ENCODE peak calls at places on chromosomes 3 and 15, in eight cellular contexts. Y is dorsolateral prefrontal cortex; A is Peyer's patch; T is GM12878; L is CD8-positive, alpha-beta T cell; H is psoas muscle; O is uterus; S is OCI-LY7. C is an unnamed sample.

GRCh38 chr3:176562381-176562780 is 634.9 kb downstream of the TBL1XR1 start:
- DNase-seq in Y (no peak), A (no peak), T (no peak), L (no peak), H (no peak), O (no peak), S (no peak), C (no peak)

GRCh38 chr3:175664911-175665310 is 805.8 kb downstream of the NAALADL2 start:
- DNase-seq in Y (no peak), A (no peak), T (no peak), L (no peak), H (no peak), O (no peak), S (no peak), C (no peak)

GRCh38 chr15:75736256-75736655 is 23.6 kb upstream of the CSPG4 start:
- DNase-seq in Y (no peak), A (no peak), T (no peak), L (no peak), H (no peak), O (no peak), S (no peak), C (no peak)

GRCh38 chr15:90358124-90359033 is 6.3 kb downstream of the ZNF774 start:
- DNase-seq in Y (no peak), A (no peak), T (no peak), L (no peak), H (no peak), O (no peak), S (no peak), C (peak)

GRCh38 chr3:6861989-6862879 is 1.3 kb downstream of the GRM7 start:
- DNase-seq in Y (no peak), A (no peak), T (no peak), L (no peak), H (no peak), O (no peak), S (no peak), C (no peak)

GRCh38 chr15:89419370-89419984 is 76.9 kb downstream of the RHCG start:
- DNase-seq in Y (no peak), A (no peak), T (no peak), L (no peak), H (peak), O (peak), S (peak), C (peak)

GRCh38 chr3:116669576-116669975 is 40.0 kb upstream of the TUSC7 start:
- DNase-seq in Y (no peak), A (no peak), T (no peak), L (no peak), H (no peak), O (no peak), S (no peak), C (no peak)

GRCh38 chr3:131530374-131530773 is 27.6 kb upstream of the MRPL3 start:
- DNase-seq in Y (no peak), A (no peak), T (no peak), L (no peak), H (no peak), O (no peak), S (no peak), C (no peak)

GRCh38 chr3:148175215-148175614 is 522.5 kb upstream of the AGTR1 start:
- DNase-seq in Y (no peak), A (no peak), T (no peak), L (no peak), H (no peak), O (no peak), S (no peak), C (no peak)

GRCh38 chr15:86855962-86856361 is 776.3 kb downstream of the AGBL1 start:
- DNase-seq in Y (no peak), A (no peak), T (no peak), L (no peak), H (no peak), O (no peak), S (no peak), C (no peak)

GRCh38 chr3:72549819-72550581 is 298.2 kb downstream of the SHQ1 start:
- DNase-seq in Y (no peak), A (no peak), T (no peak), L (peak), H (no peak), O (no peak), S (no peak), C (no peak)

GRCh38 chr15:62896969-62897486 is 145.5 kb upstream of the TPM1 start:
- DNase-seq in Y (no peak), A (peak), T (no peak), L (no peak), H (peak), O (peak), S (no peak), C (peak)

GRCh38 chr15:92821491-92822116 is 78.5 kb upstream of the CHD2 start:
- DNase-seq in Y (no peak), A (no peak), T (no peak), L (no peak), H (no peak), O (no peak), S (no peak), C (no peak)

GRCh38 chr3:21747376-21747775 is 3.6 kb downstream of the ZNF385D start:
- DNase-seq in Y (no peak), A (no peak), T (no peak), L (no peak), H (no peak), O (no peak), S (no peak), C (no peak)

GRCh38 chr3:69090021-69090420 is 5.3 kb downstream of the ARL6IP5 start:
- DNase-seq in Y (no peak), A (no peak), T (no peak), L (no peak), H (no peak), O (no peak), S (no peak), C (peak)

GRCh38 chr3:188583476-188584161 is 429.7 kb downstream of the LPP start:
- DNase-seq in Y (no peak), A (peak), T (no peak), L (no peak), H (no peak), O (no peak), S (peak), C (no peak)

GRCh38 chr3:124767691-124768090 is 37.4 kb downstream of the UMPS start:
- DNase-seq in Y (no peak), A (no peak), T (no peak), L (no peak), H (peak), O (no peak), S (no peak), C (no peak)

GRCh38 chr3:124767259-124767658 is 37.0 kb downstream of the UMPS start:
- DNase-seq in Y (no peak), A (no peak), T (no peak), L (no peak), H (peak), O (no peak), S (no peak), C (no peak)

GRCh38 chr3:124769462-124769861 is 39.2 kb downstream of the UMPS start:
- DNase-seq in Y (no peak), A (no peak), T (no peak), L (no peak), H (peak), O (no peak), S (no peak), C (no peak)

GRCh38 chr3:124770341-124771082 is 40.3 kb downstream of the UMPS start:
- DNase-seq in Y (peak), A (no peak), T (no peak), L (no peak), H (peak), O (peak), S (no peak), C (no peak)

DNA sequence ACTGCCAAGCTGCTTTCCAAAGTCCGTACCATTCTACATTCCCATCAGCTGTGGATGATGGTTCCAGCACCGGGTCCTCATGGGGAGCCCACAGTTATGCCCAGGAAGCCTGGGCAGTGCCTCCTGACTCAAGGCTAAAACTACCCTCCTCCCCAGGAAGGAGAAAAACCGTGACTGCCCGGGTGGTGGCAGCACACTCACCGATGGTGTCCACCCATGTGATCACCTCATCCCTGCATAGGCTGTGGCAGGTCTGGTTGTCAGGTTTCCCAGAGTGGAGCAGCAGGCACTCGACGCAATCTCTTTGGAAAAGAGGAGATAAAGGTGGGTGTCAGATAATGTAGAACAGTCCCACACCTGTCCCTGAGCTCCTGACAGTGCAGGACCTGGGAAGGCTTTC is 38.6 kb downstream of the UMPS start:
- DNase-seq in Y (no peak), A (peak), T (no peak), L (no peak), H (peak), O (no peak), S (no peak), C (no peak)
- TF ChIP-seq CTCF in Y (no peak), A (no peak), T (peak), L (no peak), H (peak), O (no peak), S (peak), C (peak)

DNA sequence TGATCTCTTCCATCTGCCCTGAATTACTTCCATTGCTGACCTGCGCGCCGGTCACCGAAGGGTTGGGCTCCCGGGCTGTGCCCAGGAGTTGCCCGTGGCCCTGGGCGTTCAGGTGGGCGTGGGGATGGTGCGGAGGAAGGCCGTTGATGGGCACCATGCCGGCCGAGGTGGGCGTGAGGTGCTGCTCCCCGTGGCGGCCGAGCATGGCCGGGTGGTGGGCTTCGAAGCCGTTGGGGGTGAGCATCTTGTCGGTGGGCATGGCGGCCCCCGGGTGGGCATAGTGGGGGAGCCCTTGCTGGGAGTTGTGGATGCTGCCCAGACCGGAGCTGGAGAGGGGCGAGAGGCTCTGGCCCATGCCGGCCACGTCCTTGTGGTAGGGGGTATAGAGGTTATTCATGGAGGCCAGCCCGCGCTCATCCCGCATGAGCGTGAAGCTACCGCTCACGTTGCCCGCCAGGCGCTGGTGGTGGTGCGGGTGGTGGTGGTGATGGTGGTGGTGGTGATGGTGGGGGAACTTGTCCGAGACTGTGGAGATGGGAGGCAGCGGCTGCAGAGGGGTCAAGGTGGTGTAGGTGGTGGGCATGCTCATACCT is 1.0 kb downstream of the ONECUT1 start:
- DNase-seq in Y (no peak), A (no peak), T (no peak), L (no peak), H (no peak), O (no peak), S (no peak), C (no peak)
- H3K27ac ChIP-seq in Y (no peak), A (no peak), T (no peak), L (no peak), H (no peak), O (no peak), S (no peak), C (no peak)

GRCh38 chr3:152291649-152292066 is 22.9 kb downstream of the MBNL1 start:
- DNase-seq in Y (no peak), A (no peak), T (no peak), L (no peak), H (no peak), O (no peak), S (no peak), C (peak)
- H3K4me3 ChIP-seq in Y (no peak), A (no peak), T (no peak), L (peak), H (peak), O (no peak), S (no peak), C (no peak)

DNA sequence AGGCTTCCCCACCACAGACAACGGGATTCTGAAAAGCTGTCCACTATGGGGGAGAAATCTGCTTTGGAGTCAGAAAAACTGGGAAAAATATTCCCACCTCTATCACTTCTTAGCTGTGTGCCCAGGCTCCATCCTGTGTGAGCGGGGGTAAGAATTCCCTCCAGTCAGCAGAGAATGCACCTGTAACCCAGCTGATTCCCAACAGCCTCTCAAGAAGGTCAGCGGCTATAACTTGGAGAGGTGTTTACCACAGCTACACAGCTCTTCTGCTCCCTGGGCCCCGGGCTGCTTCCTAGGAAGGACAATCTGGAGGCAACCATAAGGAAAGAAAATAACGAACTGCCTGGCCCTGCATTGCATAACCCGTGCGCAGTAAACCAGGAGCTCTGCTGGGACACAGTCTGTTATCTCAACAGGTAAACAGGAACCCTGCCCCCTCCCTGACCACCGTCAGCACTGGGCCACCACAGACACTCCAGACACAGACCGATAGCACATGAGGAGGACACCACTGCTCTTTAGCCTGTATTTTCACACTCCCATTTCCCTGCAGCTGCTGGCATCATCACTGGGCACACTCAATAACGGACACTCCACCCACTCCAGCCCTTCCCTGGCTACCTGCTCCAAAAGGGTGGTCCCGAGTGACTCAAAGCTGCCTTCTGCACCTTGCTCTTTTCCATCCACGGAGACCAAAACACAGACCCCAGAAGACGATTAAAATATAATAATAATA is 2.1 kb downstream of the RAB43 start:
- DNase-seq in Y (no peak), A (peak), T (no peak), L (peak), H (no peak), O (no peak), S (no peak), C (no peak)
- TF ChIP-seq CTCF in Y (no peak), A (no peak), T (no peak), L (no peak), H (no peak), O (no peak), S (no peak), C (no peak)

DNA sequence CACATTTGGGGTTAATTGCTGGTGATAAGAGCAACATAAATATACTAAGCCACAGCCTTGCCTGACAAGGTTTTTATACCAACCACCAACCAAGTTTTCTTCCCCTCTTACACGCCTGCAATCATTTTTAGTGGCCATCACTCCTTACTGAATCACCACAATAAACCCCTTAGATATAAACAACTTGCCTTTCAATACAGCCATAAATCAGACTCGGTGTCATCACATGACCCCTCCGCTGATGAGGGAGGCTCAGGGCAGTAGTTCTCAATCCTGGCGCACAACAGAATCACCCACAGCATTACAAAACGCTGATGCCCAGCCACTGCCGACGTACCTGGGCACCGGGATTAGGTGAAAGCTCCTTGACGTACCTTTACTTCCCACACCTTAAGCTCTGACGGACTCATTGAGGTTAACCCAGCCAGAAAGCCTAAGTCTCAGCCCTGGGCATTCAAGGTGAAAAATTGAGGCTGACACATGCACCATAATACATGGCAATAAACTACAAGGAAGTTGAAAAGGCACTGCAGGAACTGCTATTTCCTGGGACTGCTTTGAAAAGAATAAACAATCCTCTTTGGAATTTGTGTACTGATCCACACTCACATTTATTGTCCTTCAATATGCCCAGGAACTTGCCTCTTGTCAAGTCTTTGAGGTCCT is 17.1 kb downstream of the ADCY5 start:
- DNase-seq in Y (no peak), A (peak), T (no peak), L (no peak), H (no peak), O (no peak), S (no peak), C (no peak)
- H3K27ac ChIP-seq in Y (peak), A (no peak), T (no peak), L (no peak), H (no peak), O (no peak), S (no peak), C (no peak)

GRCh38 chr3:127764301-127764700 is 58.0 kb downstream of the MGLL start:
- DNase-seq in Y (no peak), A (no peak), T (no peak), L (no peak), H (no peak), O (no peak), S (no peak), C (no peak)
- H3K4me3 ChIP-seq in Y (no peak), A (no peak), T (peak), L (no peak), H (no peak), O (no peak), S (no peak), C (no peak)

C was measured in brain microvascular endothelial cell.